ENCODE peak calls at places on chromosomes 6 and 20, in seven cellular contexts. One of them, this sample, is unnamed.

GRCh38 chr6:41571066-41571780 is 25.0 kb downstream of the FOXP4 start:
- DNase-seq in AG04450: no peak
- DNase-seq in GM23248: peak
- DNase-seq in A549: no peak
- DNase-seq in MM.1S: no peak
- DNase-seq in effector memory CD4-positive, alpha-beta T cell: no peak
- DNase-seq in OCI-LY7: no peak
- DNase-seq in this sample: no peak

GRCh38 chr20:56451056-56451765 is 17.2 kb upstream of the RTF2 start:
- DNase-seq in AG04450: no peak
- DNase-seq in GM23248: no peak
- DNase-seq in A549: no peak
- DNase-seq in MM.1S: no peak
- DNase-seq in effector memory CD4-positive, alpha-beta T cell: no peak
- DNase-seq in OCI-LY7: no peak
- DNase-seq in this sample: no peak

GRCh38 chr20:43799150-43799711 is 72.4 kb upstream of the GTSF1L start:
- DNase-seq in AG04450: no peak
- DNase-seq in GM23248: peak
- DNase-seq in A549: no peak
- DNase-seq in MM.1S: no peak
- DNase-seq in effector memory CD4-positive, alpha-beta T cell: no peak
- DNase-seq in OCI-LY7: no peak
- DNase-seq in this sample: no peak

GRCh38 chr20:50234288-50234687 is 43.7 kb downstream of the CEBPB start:
- DNase-seq in AG04450: no peak
- DNase-seq in GM23248: no peak
- DNase-seq in A549: no peak
- DNase-seq in MM.1S: no peak
- DNase-seq in effector memory CD4-positive, alpha-beta T cell: no peak
- DNase-seq in OCI-LY7: no peak
- DNase-seq in this sample: no peak

GRCh38 chr6:158784505-158784904 is 34.7 kb downstream of the EZR start:
- DNase-seq in AG04450: no peak
- DNase-seq in GM23248: peak
- DNase-seq in A549: no peak
- DNase-seq in MM.1S: no peak
- DNase-seq in effector memory CD4-positive, alpha-beta T cell: no peak
- DNase-seq in OCI-LY7: no peak
- DNase-seq in this sample: no peak

GRCh38 chr6:4352731-4353130 is 217.4 kb upstream of the ECI2 start:
- DNase-seq in AG04450: no peak
- DNase-seq in GM23248: peak
- DNase-seq in A549: no peak
- DNase-seq in MM.1S: no peak
- DNase-seq in effector memory CD4-positive, alpha-beta T cell: no peak
- DNase-seq in OCI-LY7: no peak
- DNase-seq in this sample: no peak

GRCh38 chr20:50303573-50304500 is 113.2 kb downstream of the CEBPB start:
- DNase-seq in AG04450: no peak
- DNase-seq in GM23248: peak
- DNase-seq in A549: no peak
- DNase-seq in MM.1S: no peak
- DNase-seq in effector memory CD4-positive, alpha-beta T cell: no peak
- DNase-seq in OCI-LY7: no peak
- DNase-seq in this sample: no peak

GRCh38 chr6:114558153-114558552 is 215.3 kb upstream of the HS3ST5 start:
- DNase-seq in AG04450: no peak
- DNase-seq in GM23248: no peak
- DNase-seq in A549: no peak
- DNase-seq in MM.1S: no peak
- DNase-seq in effector memory CD4-positive, alpha-beta T cell: no peak
- DNase-seq in OCI-LY7: no peak
- DNase-seq in this sample: no peak

GRCh38 chr20:35315199-35316020 is 23.2 kb upstream of the FAM83C start:
- DNase-seq in AG04450: no peak
- DNase-seq in GM23248: peak
- DNase-seq in A549: no peak
- DNase-seq in MM.1S: no peak
- DNase-seq in effector memory CD4-positive, alpha-beta T cell: no peak
- DNase-seq in OCI-LY7: no peak
- DNase-seq in this sample: no peak

GRCh38 chr6:130240232-130240631 is 17.5 kb upstream of the SAMD3 start:
- DNase-seq in AG04450: peak
- DNase-seq in GM23248: peak
- DNase-seq in A549: no peak
- DNase-seq in MM.1S: no peak
- DNase-seq in effector memory CD4-positive, alpha-beta T cell: no peak
- DNase-seq in OCI-LY7: no peak
- DNase-seq in this sample: no peak

GRCh38 chr20:41617059-41617921 is 887 bp downstream of the CHD6 start:
- DNase-seq in AG04450: no peak
- DNase-seq in GM23248: peak
- DNase-seq in A549: peak
- DNase-seq in MM.1S: peak
- DNase-seq in effector memory CD4-positive, alpha-beta T cell: peak
- DNase-seq in OCI-LY7: peak
- DNase-seq in this sample: peak

GRCh38 chr6:84967389-84967788 is 203.0 kb upstream of the TBX18 start:
- DNase-seq in AG04450: peak
- DNase-seq in GM23248: peak
- DNase-seq in A549: peak
- DNase-seq in MM.1S: peak
- DNase-seq in effector memory CD4-positive, alpha-beta T cell: no peak
- DNase-seq in OCI-LY7: peak
- DNase-seq in this sample: peak

GRCh38 chr6:41428402-41428994 is 93.1 kb downstream of the NCR2 start:
- DNase-seq in AG04450: no peak
- DNase-seq in GM23248: peak
- DNase-seq in A549: no peak
- DNase-seq in MM.1S: no peak
- DNase-seq in effector memory CD4-positive, alpha-beta T cell: no peak
- DNase-seq in OCI-LY7: no peak
- DNase-seq in this sample: no peak

GRCh38 chr6:38638941-38639497 is 710 bp downstream of the BTBD9 start:
- DNase-seq in AG04450: no peak
- DNase-seq in GM23248: peak
- DNase-seq in A549: peak
- DNase-seq in MM.1S: peak
- DNase-seq in effector memory CD4-positive, alpha-beta T cell: peak
- DNase-seq in OCI-LY7: peak
- DNase-seq in this sample: peak

GRCh38 chr6:137342607-137343186 is 123.5 kb upstream of the IFNGR1 start:
- DNase-seq in AG04450: no peak
- DNase-seq in GM23248: no peak
- DNase-seq in A549: no peak
- DNase-seq in MM.1S: peak
- DNase-seq in effector memory CD4-positive, alpha-beta T cell: no peak
- DNase-seq in OCI-LY7: no peak
- DNase-seq in this sample: no peak

GRCh38 chr6:29462022-29462421 is 5.1 kb downstream of the OR2H1 start:
- DNase-seq in AG04450: no peak
- DNase-seq in GM23248: no peak
- DNase-seq in A549: no peak
- DNase-seq in MM.1S: no peak
- DNase-seq in effector memory CD4-positive, alpha-beta T cell: no peak
- DNase-seq in OCI-LY7: no peak
- DNase-seq in this sample: no peak

GRCh38 chr6:125508793-125509192 is 207.0 kb upstream of the HDDC2 start:
- DNase-seq in AG04450: no peak
- DNase-seq in GM23248: no peak
- DNase-seq in A549: no peak
- DNase-seq in MM.1S: no peak
- DNase-seq in effector memory CD4-positive, alpha-beta T cell: no peak
- DNase-seq in OCI-LY7: no peak
- DNase-seq in this sample: no peak

GRCh38 chr20:11672959-11673358 is 244.7 kb upstream of the BTBD3 start:
- DNase-seq in AG04450: no peak
- DNase-seq in GM23248: no peak
- DNase-seq in A549: no peak
- DNase-seq in MM.1S: no peak
- DNase-seq in effector memory CD4-positive, alpha-beta T cell: no peak
- DNase-seq in OCI-LY7: no peak
- DNase-seq in this sample: no peak

GRCh38 chr6:111995409-111995808 is 58.5 kb upstream of the CCN6 start:
- DNase-seq in AG04450: no peak
- DNase-seq in GM23248: peak
- DNase-seq in A549: no peak
- DNase-seq in MM.1S: no peak
- DNase-seq in effector memory CD4-positive, alpha-beta T cell: no peak
- DNase-seq in OCI-LY7: no peak
- DNase-seq in this sample: no peak

GRCh38 chr20:59013031-59013951 is 5.9 kb upstream of the TUBB1 start:
- DNase-seq in AG04450: no peak
- DNase-seq in GM23248: no peak
- DNase-seq in A549: no peak
- DNase-seq in MM.1S: no peak
- DNase-seq in effector memory CD4-positive, alpha-beta T cell: no peak
- DNase-seq in OCI-LY7: no peak
- DNase-seq in this sample: no peak

GRCh38 chr20:59010321-59010994 is 3.4 kb upstream of the CTSZ start:
- DNase-seq in AG04450: no peak
- DNase-seq in GM23248: no peak
- DNase-seq in A549: no peak
- DNase-seq in MM.1S: no peak
- DNase-seq in effector memory CD4-positive, alpha-beta T cell: no peak
- DNase-seq in OCI-LY7: peak
- DNase-seq in this sample: no peak

GRCh38 chr20:59013959-59014608 is 5.1 kb upstream of the TUBB1 start:
- DNase-seq in AG04450: peak
- DNase-seq in GM23248: peak
- DNase-seq in A549: no peak
- DNase-seq in MM.1S: no peak
- DNase-seq in effector memory CD4-positive, alpha-beta T cell: no peak
- DNase-seq in OCI-LY7: no peak
- DNase-seq in this sample: no peak

GRCh38 chr20:59008715-59009336 is 1.8 kb upstream of the CTSZ start:
- DNase-seq in AG04450: no peak
- DNase-seq in GM23248: no peak
- DNase-seq in A549: no peak
- DNase-seq in MM.1S: no peak
- DNase-seq in effector memory CD4-positive, alpha-beta T cell: no peak
- DNase-seq in OCI-LY7: peak
- DNase-seq in this sample: no peak

DNA sequence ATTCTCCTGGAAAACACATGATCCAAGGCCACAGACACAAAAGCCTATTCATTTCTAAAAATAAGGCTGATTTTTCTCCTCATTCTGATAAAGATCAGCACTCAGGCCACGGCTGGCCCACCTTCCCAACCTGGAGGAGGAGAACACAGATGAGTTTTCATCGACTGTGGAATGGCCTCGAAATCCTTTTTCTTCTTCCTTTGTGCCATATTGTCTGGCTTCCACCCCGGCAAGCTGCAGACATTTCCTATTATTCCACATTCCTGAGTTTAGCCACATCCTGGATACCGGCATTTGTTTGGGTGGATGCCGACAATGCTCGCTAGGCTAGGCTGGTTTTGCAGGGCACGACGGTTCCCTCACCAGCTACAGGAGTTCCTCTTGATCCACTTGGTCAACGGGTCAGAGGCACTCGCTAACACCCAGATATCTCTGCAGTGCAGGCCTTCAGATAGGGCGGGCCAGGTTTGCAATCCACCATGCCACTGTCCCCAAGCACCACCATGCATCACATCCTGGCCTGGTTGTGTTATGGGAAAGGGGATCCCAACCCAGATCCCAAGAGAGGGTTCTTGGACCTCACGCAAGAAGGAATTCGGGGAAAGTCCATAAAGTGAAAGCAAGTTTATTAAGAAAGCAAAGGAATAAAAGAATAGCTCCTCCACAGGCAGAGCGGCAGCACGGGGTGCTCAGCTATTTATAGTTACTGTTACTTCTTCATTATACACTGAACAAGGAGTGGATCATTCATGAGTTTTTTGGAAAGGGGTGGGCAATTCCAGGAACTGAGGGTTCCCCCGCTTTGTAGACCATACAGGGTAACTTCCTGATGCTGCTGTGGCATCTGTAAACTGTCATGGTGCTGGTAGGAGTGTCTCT is 4.2 kb upstream of the CTSZ start:
- DNase-seq in AG04450: peak
- DNase-seq in GM23248: peak
- DNase-seq in A549: no peak
- DNase-seq in MM.1S: no peak
- DNase-seq in effector memory CD4-positive, alpha-beta T cell: no peak
- DNase-seq in OCI-LY7: no peak
- DNase-seq in this sample: no peak
- H3K27ac ChIP-seq in AG04450: no peak
- H3K27ac ChIP-seq in GM23248: peak
- H3K27ac ChIP-seq in A549: no peak
- H3K27ac ChIP-seq in MM.1S: no peak
- H3K27ac ChIP-seq in effector memory CD4-positive, alpha-beta T cell: no peak
- H3K27ac ChIP-seq in OCI-LY7: no peak
- H3K27ac ChIP-seq in this sample: no peak

GRCh38 chr6:10417681-10418104 is 2.8 kb upstream of the TFAP2A start:
- DNase-seq in AG04450: no peak
- DNase-seq in GM23248: no peak
- DNase-seq in A549: no peak
- DNase-seq in MM.1S: no peak
- DNase-seq in effector memory CD4-positive, alpha-beta T cell: no peak
- DNase-seq in OCI-LY7: no peak
- DNase-seq in this sample: no peak
- H3K27ac ChIP-seq in AG04450: no peak
- H3K27ac ChIP-seq in GM23248: no peak
- H3K27ac ChIP-seq in A549: peak
- H3K27ac ChIP-seq in MM.1S: no peak
- H3K27ac ChIP-seq in effector memory CD4-positive, alpha-beta T cell: no peak
- H3K27ac ChIP-seq in OCI-LY7: no peak
- H3K27ac ChIP-seq in this sample: no peak

DNA sequence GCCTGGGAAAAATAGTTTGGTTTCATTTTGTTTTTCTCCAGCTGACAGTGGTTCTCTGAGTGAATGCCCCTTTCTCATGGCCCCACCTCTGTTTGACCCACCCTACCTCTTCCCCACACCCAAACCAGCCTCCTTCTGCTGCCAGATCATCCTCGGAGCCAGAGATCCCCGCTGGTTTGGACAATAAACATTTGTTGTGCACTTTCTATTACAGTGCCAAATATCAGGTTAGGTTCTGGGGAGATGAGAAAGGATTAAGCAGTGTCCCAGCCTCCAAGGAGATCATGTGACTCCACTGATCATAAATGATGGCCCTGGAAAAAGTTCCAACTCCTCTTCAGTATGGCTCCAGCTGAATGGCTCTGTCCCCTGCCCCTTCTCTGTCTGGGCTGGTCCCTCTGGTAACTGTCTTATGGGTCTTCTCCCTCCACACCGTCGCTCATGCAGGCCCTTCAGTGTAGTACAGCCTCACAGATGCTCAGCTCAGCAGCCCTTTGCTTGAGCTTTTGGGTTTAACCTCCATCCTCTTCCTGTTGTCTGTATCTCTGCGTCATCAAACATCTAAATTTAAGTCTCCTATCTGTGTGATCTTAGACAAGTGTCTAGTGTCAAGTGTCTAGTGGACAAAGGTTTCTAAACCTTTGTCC is 17.1 kb upstream of the SERPINB1 start:
- DNase-seq in AG04450: no peak
- DNase-seq in GM23248: no peak
- DNase-seq in A549: no peak
- DNase-seq in MM.1S: no peak
- DNase-seq in effector memory CD4-positive, alpha-beta T cell: peak
- DNase-seq in OCI-LY7: peak
- DNase-seq in this sample: no peak
- H3K27ac ChIP-seq in AG04450: no peak
- H3K27ac ChIP-seq in GM23248: no peak
- H3K27ac ChIP-seq in A549: peak
- H3K27ac ChIP-seq in MM.1S: no peak
- H3K27ac ChIP-seq in effector memory CD4-positive, alpha-beta T cell: peak
- H3K27ac ChIP-seq in OCI-LY7: peak
- H3K27ac ChIP-seq in this sample: peak

GRCh38 chr6:56529594-56530191 is 113.0 kb downstream of the DST start:
- DNase-seq in AG04450: no peak
- DNase-seq in GM23248: peak
- DNase-seq in A549: no peak
- DNase-seq in MM.1S: no peak
- DNase-seq in effector memory CD4-positive, alpha-beta T cell: no peak
- DNase-seq in OCI-LY7: no peak
- DNase-seq in this sample: no peak
- H3K27ac ChIP-seq in AG04450: no peak
- H3K27ac ChIP-seq in GM23248: peak
- H3K27ac ChIP-seq in A549: no peak
- H3K27ac ChIP-seq in MM.1S: no peak
- H3K27ac ChIP-seq in effector memory CD4-positive, alpha-beta T cell: no peak
- H3K27ac ChIP-seq in OCI-LY7: no peak
- H3K27ac ChIP-seq in this sample: peak